ENCODE peak calls at places on chromosomes 16 and 17, in ten cellular contexts. One of them, this sample, is unnamed.

GRCh38 chr17:1829189-1829578 is 518 bp downstream of the SMYD4 start:
- DNase-seq in GM12865: no peak
- DNase-seq in LNCaP clone FGC: peak
- DNase-seq in left ventricle myocardium inferior: no peak
- DNase-seq in AG09309: no peak
- DNase-seq in HFF-Myc: no peak
- DNase-seq in stomach: no peak
- DNase-seq in lower lobe of right lung: no peak
- DNase-seq in adrenal gland: peak
- DNase-seq in fibroblast of the aortic adventitia: peak
- DNase-seq in this sample: peak

GRCh38 chr16:29699324-29700219 is 20.6 kb downstream of the QPRT start:
- DNase-seq in GM12865: no peak
- DNase-seq in LNCaP clone FGC: no peak
- DNase-seq in left ventricle myocardium inferior: no peak
- DNase-seq in AG09309: no peak
- DNase-seq in HFF-Myc: no peak
- DNase-seq in stomach: no peak
- DNase-seq in lower lobe of right lung: peak
- DNase-seq in adrenal gland: no peak
- DNase-seq in fibroblast of the aortic adventitia: no peak
- DNase-seq in this sample: no peak

GRCh38 chr16:69787883-69788282 is 25.8 kb downstream of the WWP2 start:
- DNase-seq in GM12865: no peak
- DNase-seq in LNCaP clone FGC: no peak
- DNase-seq in left ventricle myocardium inferior: no peak
- DNase-seq in AG09309: no peak
- DNase-seq in HFF-Myc: no peak
- DNase-seq in stomach: peak
- DNase-seq in lower lobe of right lung: no peak
- DNase-seq in adrenal gland: no peak
- DNase-seq in fibroblast of the aortic adventitia: no peak
- DNase-seq in this sample: no peak

GRCh38 chr16:75029854-75030253 is 31.0 kb downstream of the ZNRF1 start:
- DNase-seq in GM12865: no peak
- DNase-seq in LNCaP clone FGC: no peak
- DNase-seq in left ventricle myocardium inferior: no peak
- DNase-seq in AG09309: peak
- DNase-seq in HFF-Myc: no peak
- DNase-seq in stomach: no peak
- DNase-seq in lower lobe of right lung: no peak
- DNase-seq in adrenal gland: no peak
- DNase-seq in fibroblast of the aortic adventitia: peak
- DNase-seq in this sample: no peak

GRCh38 chr17:41967141-41967920 is 736 bp downstream of the CNP start:
- DNase-seq in GM12865: peak
- DNase-seq in LNCaP clone FGC: no peak
- DNase-seq in left ventricle myocardium inferior: peak
- DNase-seq in AG09309: no peak
- DNase-seq in HFF-Myc: no peak
- DNase-seq in stomach: no peak
- DNase-seq in lower lobe of right lung: peak
- DNase-seq in adrenal gland: peak
- DNase-seq in fibroblast of the aortic adventitia: peak
- DNase-seq in this sample: no peak

GRCh38 chr16:79355600-79356358 is 244.8 kb downstream of the MAF start:
- DNase-seq in GM12865: no peak
- DNase-seq in LNCaP clone FGC: no peak
- DNase-seq in left ventricle myocardium inferior: no peak
- DNase-seq in AG09309: no peak
- DNase-seq in HFF-Myc: no peak
- DNase-seq in stomach: no peak
- DNase-seq in lower lobe of right lung: no peak
- DNase-seq in adrenal gland: no peak
- DNase-seq in fibroblast of the aortic adventitia: no peak
- DNase-seq in this sample: no peak

GRCh38 chr16:55991843-55992242 is 116.7 kb upstream of the CES5A start:
- DNase-seq in GM12865: no peak
- DNase-seq in LNCaP clone FGC: no peak
- DNase-seq in left ventricle myocardium inferior: no peak
- DNase-seq in AG09309: no peak
- DNase-seq in HFF-Myc: no peak
- DNase-seq in stomach: no peak
- DNase-seq in lower lobe of right lung: no peak
- DNase-seq in adrenal gland: no peak
- DNase-seq in fibroblast of the aortic adventitia: no peak
- DNase-seq in this sample: no peak

GRCh38 chr16:82043680-82044584 is 8.9 kb downstream of the HSD17B2 start:
- DNase-seq in GM12865: no peak
- DNase-seq in LNCaP clone FGC: no peak
- DNase-seq in left ventricle myocardium inferior: no peak
- DNase-seq in AG09309: peak
- DNase-seq in HFF-Myc: peak
- DNase-seq in stomach: no peak
- DNase-seq in lower lobe of right lung: no peak
- DNase-seq in adrenal gland: no peak
- DNase-seq in fibroblast of the aortic adventitia: peak
- DNase-seq in this sample: no peak

GRCh38 chr16:12092347-12092882 is 115.9 kb downstream of the SNX29 start:
- DNase-seq in GM12865: no peak
- DNase-seq in LNCaP clone FGC: no peak
- DNase-seq in left ventricle myocardium inferior: no peak
- DNase-seq in AG09309: peak
- DNase-seq in HFF-Myc: peak
- DNase-seq in stomach: no peak
- DNase-seq in lower lobe of right lung: peak
- DNase-seq in adrenal gland: peak
- DNase-seq in fibroblast of the aortic adventitia: peak
- DNase-seq in this sample: no peak

GRCh38 chr17:79515646-79516604 is 94.9 kb downstream of the RBFOX3 start:
- DNase-seq in GM12865: no peak
- DNase-seq in LNCaP clone FGC: no peak
- DNase-seq in left ventricle myocardium inferior: no peak
- DNase-seq in AG09309: no peak
- DNase-seq in HFF-Myc: no peak
- DNase-seq in stomach: no peak
- DNase-seq in lower lobe of right lung: no peak
- DNase-seq in adrenal gland: no peak
- DNase-seq in fibroblast of the aortic adventitia: peak
- DNase-seq in this sample: no peak

GRCh38 chr17:20094777-20095176 is 85.6 kb downstream of the SPECC1 start:
- DNase-seq in GM12865: no peak
- DNase-seq in LNCaP clone FGC: no peak
- DNase-seq in left ventricle myocardium inferior: no peak
- DNase-seq in AG09309: no peak
- DNase-seq in HFF-Myc: no peak
- DNase-seq in stomach: no peak
- DNase-seq in lower lobe of right lung: no peak
- DNase-seq in adrenal gland: no peak
- DNase-seq in fibroblast of the aortic adventitia: no peak
- DNase-seq in this sample: no peak

GRCh38 chr17:20097362-20097761 is 88.2 kb downstream of the SPECC1 start:
- DNase-seq in GM12865: no peak
- DNase-seq in LNCaP clone FGC: no peak
- DNase-seq in left ventricle myocardium inferior: no peak
- DNase-seq in AG09309: no peak
- DNase-seq in HFF-Myc: no peak
- DNase-seq in stomach: no peak
- DNase-seq in lower lobe of right lung: no peak
- DNase-seq in adrenal gland: no peak
- DNase-seq in fibroblast of the aortic adventitia: no peak
- DNase-seq in this sample: no peak

GRCh38 chr17:20095366-20096080 is 86.4 kb downstream of the SPECC1 start:
- DNase-seq in GM12865: no peak
- DNase-seq in LNCaP clone FGC: no peak
- DNase-seq in left ventricle myocardium inferior: peak
- DNase-seq in AG09309: no peak
- DNase-seq in HFF-Myc: peak
- DNase-seq in stomach: peak
- DNase-seq in lower lobe of right lung: no peak
- DNase-seq in adrenal gland: peak
- DNase-seq in fibroblast of the aortic adventitia: peak
- DNase-seq in this sample: peak

GRCh38 chr17:20098314-20098713 is 89.2 kb downstream of the SPECC1 start:
- DNase-seq in GM12865: no peak
- DNase-seq in LNCaP clone FGC: no peak
- DNase-seq in left ventricle myocardium inferior: no peak
- DNase-seq in AG09309: no peak
- DNase-seq in HFF-Myc: no peak
- DNase-seq in stomach: no peak
- DNase-seq in lower lobe of right lung: no peak
- DNase-seq in adrenal gland: no peak
- DNase-seq in fibroblast of the aortic adventitia: no peak
- DNase-seq in this sample: no peak

DNA sequence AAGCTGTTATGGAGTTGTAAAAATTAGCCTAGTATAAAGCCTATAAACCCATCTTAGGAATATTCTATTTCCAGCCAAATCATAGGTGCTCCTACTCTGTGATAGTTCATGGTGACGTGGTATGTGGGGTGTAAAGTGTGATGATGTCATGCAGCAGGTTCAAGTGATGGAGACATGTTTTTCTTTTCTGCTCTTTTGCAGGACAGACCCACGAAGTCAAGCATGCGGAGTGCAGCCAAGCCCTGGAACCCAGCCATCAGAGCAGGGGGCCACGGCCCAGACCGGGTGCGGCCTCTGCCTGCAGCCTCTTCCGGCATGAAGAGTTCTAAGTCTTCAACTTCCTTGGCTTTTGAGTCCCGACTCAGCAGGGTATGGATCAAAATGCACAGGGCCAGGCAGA is 87.3 kb downstream of the SPECC1 start:
- DNase-seq in GM12865: no peak
- DNase-seq in LNCaP clone FGC: no peak
- DNase-seq in left ventricle myocardium inferior: peak
- DNase-seq in AG09309: no peak
- DNase-seq in HFF-Myc: no peak
- DNase-seq in stomach: no peak
- DNase-seq in lower lobe of right lung: no peak
- DNase-seq in adrenal gland: no peak
- DNase-seq in fibroblast of the aortic adventitia: no peak
- DNase-seq in this sample: no peak
- TF ChIP-seq CTCF in GM12865: no peak
- TF ChIP-seq CTCF in LNCaP clone FGC: no peak
- TF ChIP-seq CTCF in left ventricle myocardium inferior: no peak
- TF ChIP-seq CTCF in AG09309: no peak
- TF ChIP-seq CTCF in HFF-Myc: no peak
- TF ChIP-seq CTCF in stomach: no peak
- TF ChIP-seq CTCF in lower lobe of right lung: no peak
- TF ChIP-seq CTCF in adrenal gland: no peak
- TF ChIP-seq CTCF in fibroblast of the aortic adventitia: no peak
- TF ChIP-seq CTCF in this sample: no peak

GRCh38 chr17:420479-421175 is 68.0 kb upstream of the RPH3AL start:
- DNase-seq in GM12865: no peak
- DNase-seq in LNCaP clone FGC: no peak
- DNase-seq in left ventricle myocardium inferior: no peak
- DNase-seq in AG09309: no peak
- DNase-seq in HFF-Myc: no peak
- DNase-seq in stomach: no peak
- DNase-seq in lower lobe of right lung: no peak
- DNase-seq in adrenal gland: no peak
- DNase-seq in fibroblast of the aortic adventitia: no peak
- DNase-seq in this sample: no peak
- TF ChIP-seq CTCF in GM12865: no peak
- TF ChIP-seq CTCF in LNCaP clone FGC: no peak
- TF ChIP-seq CTCF in left ventricle myocardium inferior: no peak
- TF ChIP-seq CTCF in AG09309: no peak
- TF ChIP-seq CTCF in HFF-Myc: no peak
- TF ChIP-seq CTCF in stomach: no peak
- TF ChIP-seq CTCF in lower lobe of right lung: no peak
- TF ChIP-seq CTCF in adrenal gland: no peak
- TF ChIP-seq CTCF in fibroblast of the aortic adventitia: no peak
- TF ChIP-seq CTCF in this sample: no peak

GRCh38 chr17:3308603-3309002 is 10.4 kb upstream of the OR3A1 start:
- DNase-seq in GM12865: no peak
- DNase-seq in LNCaP clone FGC: no peak
- DNase-seq in left ventricle myocardium inferior: no peak
- DNase-seq in AG09309: no peak
- DNase-seq in HFF-Myc: no peak
- DNase-seq in stomach: no peak
- DNase-seq in lower lobe of right lung: no peak
- DNase-seq in adrenal gland: no peak
- DNase-seq in fibroblast of the aortic adventitia: no peak
- DNase-seq in this sample: no peak
- TF ChIP-seq CTCF in GM12865: no peak
- TF ChIP-seq CTCF in LNCaP clone FGC: no peak
- TF ChIP-seq CTCF in left ventricle myocardium inferior: no peak
- TF ChIP-seq CTCF in AG09309: no peak
- TF ChIP-seq CTCF in HFF-Myc: no peak
- TF ChIP-seq CTCF in stomach: no peak
- TF ChIP-seq CTCF in lower lobe of right lung: no peak
- TF ChIP-seq CTCF in adrenal gland: no peak
- TF ChIP-seq CTCF in fibroblast of the aortic adventitia: no peak
- TF ChIP-seq CTCF in this sample: no peak

GRCh38 chr16:30980434-30980833 is 4.6 kb upstream of the HSD3B7 start:
- DNase-seq in GM12865: no peak
- DNase-seq in LNCaP clone FGC: no peak
- DNase-seq in left ventricle myocardium inferior: no peak
- DNase-seq in AG09309: no peak
- DNase-seq in HFF-Myc: no peak
- DNase-seq in stomach: no peak
- DNase-seq in lower lobe of right lung: no peak
- DNase-seq in adrenal gland: no peak
- DNase-seq in fibroblast of the aortic adventitia: no peak
- DNase-seq in this sample: no peak

GRCh38 chr16:30976486-30976885 is 8.5 kb upstream of the HSD3B7 start:
- DNase-seq in GM12865: no peak
- DNase-seq in LNCaP clone FGC: no peak
- DNase-seq in left ventricle myocardium inferior: no peak
- DNase-seq in AG09309: no peak
- DNase-seq in HFF-Myc: no peak
- DNase-seq in stomach: no peak
- DNase-seq in lower lobe of right lung: no peak
- DNase-seq in adrenal gland: no peak
- DNase-seq in fibroblast of the aortic adventitia: no peak
- DNase-seq in this sample: no peak

GRCh38 chr16:30979170-30980067 is 5.6 kb upstream of the HSD3B7 start:
- DNase-seq in GM12865: no peak
- DNase-seq in LNCaP clone FGC: no peak
- DNase-seq in left ventricle myocardium inferior: no peak
- DNase-seq in AG09309: no peak
- DNase-seq in HFF-Myc: no peak
- DNase-seq in stomach: no peak
- DNase-seq in lower lobe of right lung: no peak
- DNase-seq in adrenal gland: no peak
- DNase-seq in fibroblast of the aortic adventitia: no peak
- DNase-seq in this sample: no peak

GRCh38 chr16:30980068-30980371 is 5.0 kb upstream of the HSD3B7 start:
- DNase-seq in GM12865: no peak
- DNase-seq in LNCaP clone FGC: no peak
- DNase-seq in left ventricle myocardium inferior: no peak
- DNase-seq in AG09309: no peak
- DNase-seq in HFF-Myc: no peak
- DNase-seq in stomach: no peak
- DNase-seq in lower lobe of right lung: no peak
- DNase-seq in adrenal gland: no peak
- DNase-seq in fibroblast of the aortic adventitia: no peak
- DNase-seq in this sample: no peak

DNA sequence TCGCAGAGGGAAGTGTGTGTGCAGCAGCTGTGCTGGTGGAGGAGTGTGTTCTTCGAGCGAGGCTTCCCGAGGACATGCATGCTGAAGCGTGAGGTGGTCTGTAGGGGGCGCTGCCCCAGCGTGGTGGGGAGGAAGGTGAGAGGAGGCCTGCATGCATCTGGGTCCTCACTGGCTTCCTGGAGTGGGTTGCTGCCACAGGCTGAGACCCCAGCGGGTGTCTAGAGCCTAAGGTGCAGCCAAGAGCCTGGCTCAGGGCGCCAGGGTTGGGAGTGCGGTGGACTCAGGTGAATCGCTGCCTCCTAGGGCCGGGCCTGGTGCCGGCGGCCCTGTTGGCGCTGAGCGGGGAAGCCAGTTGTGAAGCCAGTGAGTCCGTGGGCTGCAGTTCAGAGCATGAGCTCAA is 7.5 kb upstream of the HSD3B7 start:
- DNase-seq in GM12865: no peak
- DNase-seq in LNCaP clone FGC: no peak
- DNase-seq in left ventricle myocardium inferior: no peak
- DNase-seq in AG09309: no peak
- DNase-seq in HFF-Myc: no peak
- DNase-seq in stomach: no peak
- DNase-seq in lower lobe of right lung: no peak
- DNase-seq in adrenal gland: no peak
- DNase-seq in fibroblast of the aortic adventitia: no peak
- DNase-seq in this sample: peak
- TF ChIP-seq CTCF in GM12865: peak
- TF ChIP-seq CTCF in LNCaP clone FGC: peak
- TF ChIP-seq CTCF in left ventricle myocardium inferior: no peak
- TF ChIP-seq CTCF in AG09309: peak
- TF ChIP-seq CTCF in HFF-Myc: peak
- TF ChIP-seq CTCF in stomach: no peak
- TF ChIP-seq CTCF in lower lobe of right lung: no peak
- TF ChIP-seq CTCF in adrenal gland: no peak
- TF ChIP-seq CTCF in fibroblast of the aortic adventitia: peak
- TF ChIP-seq CTCF in this sample: peak

This sample was measured in glutamatergic neuron.